ENCODE peak calls at places on chromosomes 11 and 22, in six cellular contexts. T, G, Z, S, C and U are unnamed samples.

GRCh38 chr11:69472053-69472765 is 9.3 kb upstream of the LINC01488 start:
- DNase-seq in T (no peak), G (no peak), Z (no peak), S (peak), C (no peak), U (no peak)

GRCh38 chr11:61742391-61742790 is 10.0 kb upstream of the MYRF start:
- DNase-seq in T (no peak), G (no peak), Z (no peak), S (no peak), C (no peak), U (no peak)

GRCh38 chr22:45335021-45335818 is 25.5 kb downstream of the FAM118A start:
- DNase-seq in T (no peak), G (no peak), Z (peak), S (peak), C (no peak), U (no peak)

GRCh38 chr22:36356708-36357694 is 30.8 kb downstream of the MYH9 start:
- DNase-seq in T (no peak), G (no peak), Z (no peak), S (no peak), C (no peak), U (no peak)

GRCh38 chr22:17775781-17776470 is 1.7 kb upstream of the BID start:
- DNase-seq in T (no peak), G (no peak), Z (no peak), S (no peak), C (no peak), U (no peak)

GRCh38 chr11:59102259-59102765 is 4.7 kb upstream of the FAM111B start:
- DNase-seq in T (no peak), G (peak), Z (peak), S (peak), C (peak), U (no peak)

GRCh38 chr22:28029962-28030361 is 110.9 kb upstream of the PITPNB start:
- DNase-seq in T (no peak), G (no peak), Z (peak), S (no peak), C (no peak), U (no peak)

GRCh38 chr22:31347251-31348008 is 1.3 kb upstream of the PATZ1 start:
- DNase-seq in T (peak), G (peak), Z (peak), S (peak), C (peak), U (peak)

GRCh38 chr11:118148877-118149276 is 3.7 kb downstream of the SCN4B start:
- DNase-seq in T (no peak), G (no peak), Z (no peak), S (peak), C (no peak), U (no peak)

GRCh38 chr11:127873478-127873877 is 713.9 kb downstream of the ETS1 start:
- DNase-seq in T (no peak), G (no peak), Z (no peak), S (no peak), C (no peak), U (no peak)

GRCh38 chr11:1744137-1744878 is 6.1 kb downstream of the IFITM10 start:
- DNase-seq in T (no peak), G (no peak), Z (no peak), S (peak), C (no peak), U (no peak)

GRCh38 chr11:66845143-66845875 is 2.1 kb downstream of the RCE1 start:
- DNase-seq in T (no peak), G (no peak), Z (no peak), S (no peak), C (peak), U (no peak)

GRCh38 chr11:94417386-94417987 is 16.3 kb upstream of the GPR83 start:
- DNase-seq in T (no peak), G (peak), Z (no peak), S (no peak), C (no peak), U (no peak)

GRCh38 chr11:71988050-71988449 is 10.7 kb upstream of the IL18BP start:
- DNase-seq in T (no peak), G (no peak), Z (no peak), S (no peak), C (peak), U (no peak)

GRCh38 chr11:69813839-69814238 is 5.4 kb downstream of the FGF3 start:
- DNase-seq in T (no peak), G (no peak), Z (no peak), S (no peak), C (no peak), U (no peak)

GRCh38 chr22:49904040-49904369 is 14.2 kb downstream of the ALG12 start:
- DNase-seq in T (no peak), G (no peak), Z (no peak), S (no peak), C (peak), U (no peak)

GRCh38 chr11:46200537-46201281 is 76.8 kb upstream of the CREB3L1 start:
- DNase-seq in T (no peak), G (no peak), Z (no peak), S (no peak), C (no peak), U (no peak)

GRCh38 chr11:131750152-131750551 is 379.7 kb downstream of the NTM start:
- DNase-seq in T (no peak), G (no peak), Z (no peak), S (no peak), C (no peak), U (no peak)

GRCh38 chr11:83035070-83035854 is 36.4 kb downstream of the RAB30 start:
- DNase-seq in T (no peak), G (peak), Z (no peak), S (no peak), C (no peak), U (no peak)

GRCh38 chr11:118290923-118291322 is 13.6 kb upstream of the CD3E start:
- DNase-seq in T (peak), G (peak), Z (peak), S (no peak), C (no peak), U (no peak)

GRCh38 chr11:19359425-19360000 is 118.8 kb upstream of the E2F8 start:
- DNase-seq in T (no peak), G (no peak), Z (no peak), S (no peak), C (no peak), U (no peak)

GRCh38 chr22:41480397-41480735 is 11.4 kb downstream of the ACO2 start:
- DNase-seq in T (no peak), G (no peak), Z (no peak), S (no peak), C (no peak), U (no peak)

GRCh38 chr11:44747339-44747738 is 20.6 kb downstream of the TSPAN18 start:
- DNase-seq in T (no peak), G (no peak), Z (peak), S (no peak), C (no peak), U (no peak)

GRCh38 chr22:41951898-41952474 is at the start of gene SMIM45:
- DNase-seq in T (no peak), G (no peak), Z (peak), S (no peak), C (no peak), U (no peak)

GRCh38 chr22:50621948-50622722 is 5.8 kb downstream of the ARSA start:
- DNase-seq in T (peak), G (peak), Z (peak), S (no peak), C (no peak), U (no peak)

GRCh38 chr11:99316761-99317475 is 296.2 kb downstream of the CNTN5 start:
- DNase-seq in T (peak), G (no peak), Z (no peak), S (peak), C (no peak), U (no peak)

GRCh38 chr22:21646608-21647590 is 4.8 kb downstream of the SDF2L1 start:
- DNase-seq in T (peak), G (peak), Z (peak), S (peak), C (peak), U (peak)

GRCh38 chr11:73297702-73298101 is 10.4 kb upstream of the ARHGEF17 start:
- DNase-seq in T (no peak), G (no peak), Z (no peak), S (no peak), C (no peak), U (no peak)

GRCh38 chr11:76629133-76629852 is 41.3 kb downstream of the LRRC32 start:
- DNase-seq in T (no peak), G (no peak), Z (no peak), S (peak), C (peak), U (no peak)

GRCh38 chr11:3859373-3859881 is 4.0 kb downstream of the STIM1 start:
- DNase-seq in T (no peak), G (peak), Z (peak), S (peak), C (no peak), U (no peak)

GRCh38 chr11:43410394-43410793 is 51.7 kb downstream of the TTC17 start:
- DNase-seq in T (no peak), G (no peak), Z (no peak), S (no peak), C (no peak), U (no peak)

GRCh38 chr22:46948411-46949144 is 186.1 kb downstream of the TBC1D22A start:
- DNase-seq in T (no peak), G (no peak), Z (no peak), S (no peak), C (no peak), U (no peak)